ENCODE peak calls at places on chromosomes 4 and X, in seven cellular contexts. G, F, N, Y, V, T and U are unnamed samples.

GRCh38 chr4:71765349-71765748 is 18.5 kb downstream of the GC start:
- DNase-seq in T (no peak), V (no peak), F (no peak), Y (no peak), G (no peak), N (no peak), U (no peak)

GRCh38 chr4:98558366-98558765 is 100.0 kb downstream of the TSPAN5 start:
- DNase-seq in Y (no peak), T (no peak), N (no peak), F (no peak), V (no peak), G (no peak), U (no peak)

GRCh38 chr4:78247541-78248285 is 190.6 kb downstream of the FRAS1 start:
- DNase-seq in F (no peak), N (no peak), G (no peak), V (no peak), T (no peak), Y (no peak), U (no peak)

GRCh38 chrX:2325076-2325784 is 175.5 kb downstream of the DHRSX start:
- DNase-seq in Y (no peak), V (peak; percentile 63), N (no peak), T (peak; percentile 45), F (no peak), G (peak; percentile 49), U (no peak)

GRCh38 chr4:6881908-6882307 is 27.7 kb upstream of the TBC1D14 start:
- DNase-seq in Y (no peak), N (no peak), T (no peak), V (no peak), G (no peak), F (no peak), U (no peak)

GRCh38 chr4:183624548-183624947 is 34.4 kb downstream of the RWDD4 start:
- DNase-seq in Y (no peak), N (no peak), T (no peak), F (no peak), V (no peak), G (no peak), U (no peak)

GRCh38 chr4:97359826-97360225 is 783.5 kb downstream of the STPG2 start:
- DNase-seq in N (no peak), G (no peak), F (no peak), V (no peak), Y (no peak), T (no peak), U (no peak)

GRCh38 chr4:26660261-26660660 is 76.4 kb downstream of the TBC1D19 start:
- DNase-seq in F (no peak), G (no peak), T (no peak), N (no peak), V (no peak), Y (no peak), U (no peak)

GRCh38 chr4:825969-826330 is at the start of gene CPLX1:
- DNase-seq in Y (no peak), T (peak; percentile 92), G (peak; percentile 96), N (no peak), V (no peak), F (peak; percentile 62), U (peak; percentile 77)

GRCh38 chr4:148229798-148230197 is 212.4 kb downstream of the NR3C2 start:
- DNase-seq in N (no peak), V (no peak), T (no peak), G (no peak), Y (no peak), F (no peak), U (no peak)

GRCh38 chr4:3659131-3659530 is 107.1 kb upstream of the ADRA2C start:
- DNase-seq in N (no peak), Y (no peak), T (no peak), F (no peak), V (no peak), G (peak; percentile 66), U (no peak)

GRCh38 chr4:117284736-117285135 is 199.4 kb upstream of the TRAM1L1 start:
- DNase-seq in F (no peak), V (no peak), Y (no peak), G (no peak), N (no peak), T (no peak), U (no peak)

GRCh38 chr4:24032371-24032989 is 142.6 kb upstream of the PPARGC1A start:
- DNase-seq in T (no peak), G (peak; percentile 4), Y (no peak), N (peak; percentile 13), V (no peak), F (no peak), U (no peak)

GRCh38 chr4:99087887-99088484 is 602 bp downstream of the ADH5 start:
- DNase-seq in T (no peak), G (peak; percentile 39), N (peak; percentile 48), Y (no peak), V (no peak), F (no peak), U (peak; percentile 53)

GRCh38 chr4:159206427-159206871 is 103.6 kb downstream of the RAPGEF2 start:
- DNase-seq in N (no peak), F (no peak), Y (no peak), T (no peak), G (no peak), V (peak; percentile 83), U (no peak)
- TF ChIP-seq JUND in N (no peak), F (no peak), Y (no peak), T (no peak), G (no peak), V (no peak), U (no peak)

GRCh38 chr4:151781026-151781425 is 20.2 kb upstream of the GATB start:
- DNase-seq in N (no peak), Y (no peak), V (no peak), F (no peak), G (no peak), T (no peak), U (no peak)
- TF ChIP-seq JUND in N (no peak), Y (no peak), V (no peak), F (no peak), G (no peak), T (no peak), U (no peak)

GRCh38 chr4:107900508-107900907 is 30.8 kb upstream of the CYP2U1 start:
- DNase-seq in T (no peak), N (no peak), G (no peak), F (no peak), V (no peak), Y (no peak), U (no peak)

GRCh38 chr4:107900067-107900466 is 31.3 kb upstream of the CYP2U1 start:
- DNase-seq in Y (no peak), N (no peak), V (no peak), G (no peak), T (no peak), F (no peak), U (no peak)

GRCh38 chr4:107896158-107896645 is 35.1 kb upstream of the CYP2U1 start:
- DNase-seq in Y (peak; percentile 92), N (peak; percentile 36), G (no peak), F (no peak), T (no peak), V (no peak), U (no peak)

GRCh38 chr4:107896651-107897050 is 34.7 kb upstream of the CYP2U1 start:
- DNase-seq in Y (no peak), V (no peak), F (no peak), T (no peak), G (no peak), N (no peak), U (no peak)

GRCh38 chr4:107897823-107898222 is 33.5 kb upstream of the CYP2U1 start:
- DNase-seq in F (no peak), V (no peak), Y (no peak), N (no peak), G (no peak), T (no peak), U (no peak)
- TF ChIP-seq JUND in F (no peak), V (no peak), Y (no peak), N (no peak), G (no peak), T (no peak), U (no peak)

GRCh38 chr4:177107288-177107901 is 202.3 kb upstream of the NEIL3 start:
- DNase-seq in Y (no peak), T (no peak), G (no peak), F (no peak), V (no peak), N (no peak), U (no peak)
- TF ChIP-seq JUND in Y (no peak), T (no peak), G (peak; percentile 13), F (no peak), V (no peak), N (no peak), U (no peak)

GRCh38 chr4:80367737-80368136 is 32.2 kb downstream of the CFAP299 start:
- DNase-seq in T (no peak), N (no peak), V (no peak), G (no peak), Y (no peak), F (no peak), U (no peak)
- TF ChIP-seq JUND in T (no peak), N (no peak), V (no peak), G (no peak), Y (no peak), F (no peak), U (no peak)

DNA sequence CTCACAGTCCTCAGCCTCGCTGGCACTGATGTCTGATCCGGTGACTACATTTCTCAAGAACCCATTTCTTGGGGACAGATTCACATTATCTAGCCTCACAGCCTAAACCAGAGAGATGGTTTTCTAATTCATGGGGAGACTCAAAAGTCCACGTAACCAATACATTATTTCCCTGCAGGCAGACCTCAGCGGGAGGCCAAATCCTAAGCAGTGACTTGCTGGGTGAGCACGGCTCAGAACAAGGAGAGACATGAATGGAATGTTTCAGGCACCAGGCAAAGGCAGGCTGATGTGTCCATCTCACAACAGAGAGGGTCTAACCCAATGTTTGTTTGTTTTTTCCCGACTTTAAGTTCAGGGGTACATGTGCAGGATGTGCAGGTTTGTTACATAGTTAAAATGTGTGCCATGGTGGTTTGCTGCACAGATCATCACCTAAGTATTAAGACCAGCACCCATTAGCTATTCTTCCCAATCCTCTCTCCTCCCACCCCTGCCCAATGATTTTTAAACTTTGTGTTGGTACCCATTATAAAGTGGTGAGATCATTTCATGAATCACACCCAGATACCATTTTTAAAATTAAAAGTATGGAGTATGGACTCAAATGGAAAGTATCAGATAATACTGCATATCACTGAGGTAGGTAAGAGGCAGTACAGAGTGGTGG is 53.3 kb downstream of the SCD5 start:
- DNase-seq in V (no peak), T (no peak), N (no peak), G (no peak), F (no peak), Y (no peak), U (no peak)
- TF ChIP-seq JUND in V (no peak), T (no peak), N (no peak), G (peak; percentile 14), F (no peak), Y (no peak), U (no peak)

DNA sequence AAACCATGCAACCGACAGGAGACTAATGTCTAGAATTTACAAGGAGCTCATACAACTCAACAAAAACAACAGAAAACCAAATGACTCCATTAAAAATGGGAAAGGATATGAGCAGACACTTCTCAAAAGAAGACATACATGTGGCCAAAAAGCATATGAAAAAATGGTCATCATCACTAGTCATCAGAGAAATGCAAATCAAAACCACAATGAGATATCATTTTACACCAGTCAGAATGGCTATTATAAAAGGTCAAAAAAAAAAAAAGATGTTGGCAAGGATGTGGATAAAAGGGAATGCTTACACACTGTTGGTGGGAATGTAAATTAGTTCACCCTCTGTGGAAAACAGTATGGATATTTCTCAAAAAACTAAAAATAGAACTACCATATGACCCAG is 50.5 kb upstream of the CHRDL1 start:
- DNase-seq in V (no peak), N (no peak), Y (no peak), G (no peak), F (no peak), T (no peak), U (no peak)
- TF ChIP-seq JUND in V (no peak), N (no peak), Y (no peak), G (no peak), F (no peak), T (no peak), U (no peak)